ENCODE peak calls at places on chromosomes 6 and 20, in six cellular contexts. Q, Z, K, V, P and Y are unnamed samples.

GRCh38 chr6:42128460-42129359 is 13.7 kb downstream of the C6orf132 start:
- DNase-seq in Q (no peak), Z (no peak), K (no peak), V (no peak), P (no peak), Y (no peak)

GRCh38 chr6:25757936-25758642 is 3.5 kb downstream of the SLC17A4 start:
- DNase-seq in Q (no peak), Z (no peak), K (no peak), V (no peak), P (no peak), Y (no peak)

GRCh38 chr20:52410746-52411317 is 219.3 kb upstream of the ZFP64 start:
- DNase-seq in Q (no peak), Z (no peak), K (no peak), V (no peak), P (no peak), Y (no peak)

GRCh38 chr6:3706547-3707467 is 44.7 kb downstream of the PXDC1 start:
- DNase-seq in Q (no peak), Z (no peak), K (no peak), V (no peak), P (no peak), Y (no peak)

GRCh38 chr6:70292144-70292543 is 10.7 kb downstream of the COL9A1 start:
- DNase-seq in Q (no peak), Z (no peak), K (no peak), V (no peak), P (no peak), Y (no peak)

GRCh38 chr20:51345601-51346101 is 196.9 kb downstream of the NFATC2 start:
- DNase-seq in Q (no peak), Z (no peak), K (no peak), V (peak; percentile 66), P (no peak), Y (no peak)

GRCh38 chr6:157669747-157670216 is 153.3 kb upstream of the SNX9 start:
- DNase-seq in Q (no peak), Z (no peak), K (peak; percentile 91), V (peak; percentile 75), P (no peak), Y (peak; percentile 42)

GRCh38 chr6:39203804-39204495 is 25.3 kb downstream of the KCNK5 start:
- DNase-seq in Q (no peak), Z (no peak), K (no peak), V (no peak), P (no peak), Y (no peak)

GRCh38 chr6:167685654-167686053 is 141.1 kb upstream of the AFDN start:
- DNase-seq in Q (no peak), Z (no peak), K (no peak), V (no peak), P (no peak), Y (no peak)

GRCh38 chr6:26003102-26003694 is 40.6 kb downstream of the TRIM38 start:
- DNase-seq in Q (peak; percentile 52), Z (no peak), K (peak; percentile 66), V (peak; percentile 51), P (peak; percentile 44), Y (peak; percentile 54)

GRCh38 chr20:33393609-33394008 is 7.7 kb downstream of the CDK5RAP1 start:
- DNase-seq in Q (no peak), Z (no peak), K (no peak), V (no peak), P (no peak), Y (no peak)

GRCh38 chr20:887137-887536 is 29.0 kb downstream of the ANGPT4 start:
- DNase-seq in Q (no peak), Z (no peak), K (no peak), V (no peak), P (no peak), Y (no peak)

GRCh38 chr6:53378208-53378607 is 29.5 kb upstream of the ELOVL5 start:
- DNase-seq in Q (no peak), Z (no peak), K (no peak), V (no peak), P (no peak), Y (no peak)

GRCh38 chr6:19463925-19464324 is 373.2 kb upstream of the ID4 start:
- DNase-seq in Q (no peak), Z (no peak), K (no peak), V (no peak), P (no peak), Y (no peak)

GRCh38 chr6:149093643-149094042 is 223.9 kb upstream of the TAB2 start:
- DNase-seq in Q (no peak), Z (no peak), K (peak; percentile 29), V (peak; percentile 43), P (no peak), Y (no peak)

GRCh38 chr20:37534401-37535157 is 6.9 kb upstream of the BLCAP start:
- DNase-seq in Q (peak; percentile 87), Z (peak; percentile 54), K (peak; percentile 48), V (peak; percentile 67), P (no peak), Y (no peak)

GRCh38 chr20:48782073-48782472 is 45.7 kb downstream of the PREX1 start:
- DNase-seq in Q (no peak), Z (no peak), K (no peak), V (no peak), P (no peak), Y (no peak)

GRCh38 chr20:1429143-1429728 is 36.4 kb upstream of the FKBP1A start:
- DNase-seq in Q (no peak), Z (no peak), K (no peak), V (no peak), P (no peak), Y (no peak)